ENCODE peak calls at places on chromosomes 4 and X, in eight cellular contexts. J, X, O, U, D, Y, B and N are unnamed samples.

GRCh38 chr4:168978001-168978700 is 31.9 kb downstream of the CBR4 start:
- DNase-seq in J (no peak), B (no peak), D (no peak), U (no peak), X (no peak), O (no peak), Y (no peak), N (no peak)

GRCh38 chr4:162499478-162499877 is 335.7 kb upstream of the FSTL5 start:
- DNase-seq in X (no peak), Y (no peak), U (no peak), D (no peak), O (no peak), B (no peak), J (no peak), N (no peak)

GRCh38 chr4:75834095-75834771 is 68.0 kb downstream of the PPEF2 start:
- DNase-seq in D (no peak), O (no peak), X (no peak), J (no peak), Y (no peak), B (no peak), U (no peak), N (peak; percentile 53)

GRCh38 chrX:17597836-17598434 is 139.4 kb upstream of the SCML1 start:
- DNase-seq in U (peak; percentile 20), J (peak; percentile 77), Y (no peak), D (no peak), X (peak; percentile 75), O (peak; percentile 87), B (peak; percentile 79), N (no peak)

GRCh38 chr4:119209077-119209476 is 3.4 kb upstream of the USP53 start:
- DNase-seq in D (peak; percentile 81), U (no peak), J (no peak), Y (peak; percentile 58), B (no peak), O (no peak), X (no peak), N (peak; percentile 73)

GRCh38 chr4:25144870-25145481 is 15.3 kb downstream of the SEPSECS start:
- DNase-seq in Y (peak; percentile 33), B (no peak), D (peak; percentile 10), X (no peak), O (no peak), J (no peak), U (no peak), N (peak; percentile 51)

GRCh38 chr4:101279377-101279871 is 67.9 kb downstream of the PPP3CA start:
- DNase-seq in U (no peak), J (peak; percentile 66), O (no peak), D (peak; percentile 46), X (no peak), B (peak; percentile 78), Y (peak; percentile 6), N (peak; percentile 36)

GRCh38 chr4:141643557-141643956 is 7.2 kb downstream of the IL15 start:
- DNase-seq in D (peak; percentile 57), U (no peak), O (no peak), X (no peak), Y (no peak), J (no peak), B (peak; percentile 25), N (no peak)

GRCh38 chr4:64756016-64756415 is 346.8 kb upstream of the TECRL start:
- DNase-seq in O (no peak), B (no peak), U (no peak), X (no peak), J (no peak), D (no peak), Y (no peak), N (peak; percentile 50)

GRCh38 chr4:77844363-77844762 is 18.3 kb upstream of the MRPL1 start:
- DNase-seq in B (no peak), J (no peak), D (no peak), Y (no peak), X (no peak), O (no peak), U (no peak), N (no peak)

GRCh38 chr4:185127021-185127925 is 15.8 kb upstream of the SLC25A4 start:
- DNase-seq in X (no peak), U (no peak), J (no peak), O (peak; percentile 65), Y (no peak), B (peak; percentile 53), D (peak; percentile 28), N (no peak)

GRCh38 chr4:99885063-99885664 is 9.1 kb downstream of the LAMTOR3 start:
- DNase-seq in D (peak; percentile 51), O (no peak), J (no peak), X (no peak), Y (peak; percentile 62), B (no peak), U (no peak), N (peak; percentile 66)

GRCh38 chrX:141669689-141670088 is 28.9 kb downstream of the SPANXD start:
- DNase-seq in Y (no peak), J (no peak), D (no peak), B (no peak), O (no peak), U (no peak), X (no peak), N (no peak)

GRCh38 chr4:106852416-106852815 is 183.7 kb downstream of the DKK2 start:
- DNase-seq in J (no peak), O (no peak), U (no peak), X (no peak), B (no peak), D (no peak), Y (no peak), N (no peak)

GRCh38 chr4:176883681-176884418 is 91.1 kb upstream of the VEGFC start:
- DNase-seq in X (no peak), B (no peak), Y (no peak), D (peak; percentile 85), O (no peak), J (no peak), U (no peak), N (no peak)

GRCh38 chr4:111991797-111992196 is 153.5 kb upstream of the FAM241A start:
- DNase-seq in U (no peak), Y (no peak), X (no peak), J (no peak), O (no peak), B (no peak), D (peak; percentile 56), N (peak; percentile 9)

GRCh38 chr4:152535236-152535902 is 523 bp downstream of the FBXW7 start:
- DNase-seq in Y (peak; percentile 23), X (peak; percentile 24), B (peak; percentile 15), J (no peak), U (peak; percentile 32), O (no peak), D (no peak), N (peak; percentile 31)

GRCh38 chr4:186020106-186020792 is 48.7 kb upstream of the TLR3 start:
- DNase-seq in O (no peak), B (no peak), X (no peak), J (no peak), D (no peak), U (no peak), Y (no peak), N (no peak)

GRCh38 chr4:174318829-174319764 is 35.4 kb downstream of the CEP44 start:
- DNase-seq in Y (peak; percentile 54), J (no peak), X (no peak), U (no peak), B (no peak), O (no peak), D (peak; percentile 36), N (peak; percentile 48)

GRCh38 chr4:8192748-8193738 is 6.0 kb upstream of the SH3TC1 start:
- DNase-seq in J (no peak), B (peak; percentile 55), Y (peak; percentile 18), U (peak; percentile 88), X (peak; percentile 77), D (peak; percentile 76), O (no peak), N (peak; percentile 63)

GRCh38 chr4:4396628-4397440 is 9.9 kb downstream of the NSG1 start:
- DNase-seq in B (no peak), U (no peak), Y (no peak), J (no peak), D (no peak), X (no peak), O (peak; percentile 71), N (no peak)

GRCh38 chr4:75653845-75654503 is 19.2 kb downstream of the G3BP2 start:
- DNase-seq in J (no peak), Y (no peak), O (no peak), D (peak; percentile 53), U (no peak), X (no peak), B (no peak), N (no peak)

GRCh38 chr4:124711469-124712416 is 789 bp downstream of the ANKRD50 start:
- DNase-seq in B (peak; percentile 51), U (no peak), Y (peak; percentile 77), D (peak; percentile 83), X (peak; percentile 71), O (no peak), J (peak; percentile 30), N (peak; percentile 80)
- TF ChIP-seq POLR2A in B (no peak), U (no peak), Y (no peak), D (no peak), X (peak; percentile 17), O (no peak), J (no peak), N (peak; percentile 16)

DNA sequence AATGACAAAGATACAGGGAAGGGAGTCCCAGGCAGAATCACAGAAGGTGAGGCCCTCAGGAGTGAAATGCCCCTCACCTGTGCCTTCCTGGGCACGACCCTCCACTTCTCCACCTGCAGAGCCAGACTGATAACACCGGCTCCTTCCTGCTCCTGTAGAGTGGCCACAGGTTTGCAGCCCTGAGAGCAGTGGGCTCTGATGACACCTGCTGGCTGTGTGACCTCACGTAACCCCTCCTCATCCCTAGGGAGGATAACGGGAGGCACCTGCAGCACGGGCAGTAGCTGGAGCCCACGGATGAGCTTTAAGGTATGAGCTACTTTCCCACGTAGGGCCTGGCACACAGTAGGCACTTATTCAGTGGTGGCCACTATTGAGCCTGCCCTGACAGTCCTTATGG is 25.5 kb upstream of the MAN2B2 start:
- DNase-seq in U (no peak), B (no peak), O (no peak), J (no peak), D (no peak), X (no peak), Y (no peak), N (no peak)
- TF ChIP-seq CTCF in U (no peak), B (no peak), O (no peak), J (no peak), D (no peak), X (no peak), Y (no peak), N (no peak)

GRCh38 chrX:103376118-103376978 is at the start of gene BEX3:
- DNase-seq in X (peak; percentile 47), J (peak; percentile 47), B (peak; percentile 72), U (no peak), O (peak; percentile 84), Y (no peak), D (peak; percentile 69), N (no peak)
- TF ChIP-seq POLR2A in X (peak; percentile 54), J (peak; percentile 43), B (peak; percentile 87), U (no peak), O (peak; percentile 66), Y (no peak), D (peak; percentile 70), N (no peak)

DNA sequence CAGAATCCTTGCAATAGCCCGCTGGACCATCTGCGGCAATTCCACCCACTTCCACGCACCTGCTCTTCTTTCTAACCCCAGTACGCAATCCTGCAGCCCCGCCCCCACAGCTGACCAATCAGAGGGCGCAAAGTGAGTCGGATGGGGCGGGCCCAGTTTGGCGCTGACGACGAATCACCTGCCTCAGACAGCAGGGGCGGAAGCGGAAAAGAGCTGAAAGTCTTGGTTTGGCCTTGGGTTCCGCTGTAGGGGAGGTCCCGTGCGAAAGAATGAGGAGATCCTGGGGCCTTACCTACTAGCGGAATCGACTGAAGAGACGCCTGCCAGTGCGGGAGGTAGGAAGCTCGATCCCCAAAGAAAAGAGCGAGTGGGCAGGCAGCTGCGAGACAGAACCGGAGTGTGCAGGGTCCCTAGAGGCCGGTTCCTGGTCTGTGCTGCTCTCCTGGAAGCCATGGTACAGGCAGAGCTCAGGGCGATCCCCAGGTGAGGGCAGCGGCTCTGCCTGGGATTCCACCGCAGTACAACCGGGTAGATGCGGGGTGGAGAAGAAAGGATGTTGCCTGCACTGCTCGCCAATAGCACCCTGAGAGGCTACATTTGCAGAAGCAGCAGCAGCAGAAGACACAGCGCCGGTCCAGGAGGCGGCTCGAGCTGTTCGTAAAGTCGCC is at the start of gene TMEM184C:
- DNase-seq in U (peak; percentile 100), Y (peak; percentile 97), J (peak; percentile 98), B (peak; percentile 99), O (peak; percentile 99), X (peak; percentile 99), D (peak; percentile 92), N (peak; percentile 94)
- TF ChIP-seq CTCF in U (no peak), Y (no peak), J (peak; percentile 12), B (peak; percentile 9), O (peak; percentile 24), X (no peak), D (no peak), N (no peak)